ENCODE peak calls at places on chromosome 7, in six cellular contexts. A is heart left ventricle; P is body of pancreas; T is sigmoid colon; R is CD4-positive, alpha-beta memory T cell; O is foreskin keratinocyte. E is an unnamed sample.

GRCh38 chr7:42106562-42106961 is 130.4 kb downstream of the GLI3 start:
- DNase-seq in A (no peak), P (no peak), T (no peak), R (no peak), O (no peak), E (no peak)

GRCh38 chr7:106770191-106770590 is 94.9 kb upstream of the PIK3CG start:
- DNase-seq in A (no peak), P (no peak), T (no peak), R (no peak), O (peak), E (peak)

GRCh38 chr7:156095908-156096539 is 283.8 kb upstream of the SHH start:
- DNase-seq in A (no peak), P (no peak), T (no peak), R (no peak), O (no peak), E (no peak)

GRCh38 chr7:141754939-141755338 is 9.0 kb upstream of the TAS2R3 start:
- DNase-seq in A (no peak), P (no peak), T (no peak), R (peak), O (no peak), E (no peak)

GRCh38 chr7:155489862-155490696 is 32.1 kb downstream of the EN2 start:
- DNase-seq in A (no peak), P (no peak), T (no peak), R (no peak), O (no peak), E (no peak)

GRCh38 chr7:142420554-142421362 is 162.9 kb upstream of the PRSS58 start:
- DNase-seq in A (no peak), P (no peak), T (no peak), R (no peak), O (no peak), E (no peak)

GRCh38 chr7:42449431-42449830 is 212.4 kb upstream of the GLI3 start:
- DNase-seq in A (no peak), P (no peak), T (no peak), R (no peak), O (no peak), E (no peak)

GRCh38 chr7:91193141-91193540 is 71.1 kb upstream of the FZD1 start:
- DNase-seq in A (no peak), P (no peak), T (no peak), R (no peak), O (no peak), E (no peak)

GRCh38 chr7:50368366-50368765 is 63.9 kb downstream of the IKZF1 start:
- DNase-seq in A (no peak), P (no peak), T (no peak), R (no peak), O (no peak), E (no peak)

GRCh38 chr7:102469351-102469971 is 4.7 kb downstream of the LRWD1 start:
- DNase-seq in A (peak), P (no peak), T (peak), R (no peak), O (no peak), E (no peak)

GRCh38 chr7:44149571-44150465 is 8.7 kb upstream of the MYL7 start:
- DNase-seq in A (no peak), P (peak), T (peak), R (no peak), O (no peak), E (no peak)

GRCh38 chr7:20545016-20545415 is 70.5 kb upstream of the ABCB5 start:
- DNase-seq in A (no peak), P (no peak), T (no peak), R (no peak), O (no peak), E (no peak)

GRCh38 chr7:28678421-28678965 is 266.2 kb downstream of the CREB5 start:
- DNase-seq in A (no peak), P (no peak), T (no peak), R (no peak), O (no peak), E (no peak)

GRCh38 chr7:30750574-30751256 is 1.2 kb upstream of the INMT start:
- DNase-seq in A (peak), P (peak), T (peak), R (no peak), O (no peak), E (no peak)

GRCh38 chr7:43849069-43849468 is 20.2 kb downstream of the MRPS24 start:
- DNase-seq in A (no peak), P (no peak), T (no peak), R (no peak), O (no peak), E (no peak)

GRCh38 chr7:100546129-100546867 is 7.3 kb downstream of the AGFG2 start:
- DNase-seq in A (no peak), P (no peak), T (no peak), R (peak), O (no peak), E (no peak)

GRCh38 chr7:17646181-17646956 is 293.9 kb downstream of the SNX13 start:
- DNase-seq in A (no peak), P (no peak), T (no peak), R (no peak), O (no peak), E (no peak)

GRCh38 chr7:151135866-151136514 is 31.5 kb downstream of the GBX1 start:
- DNase-seq in A (no peak), P (peak), T (peak), R (no peak), O (no peak), E (no peak)

GRCh38 chr7:52540041-52540440 is 495.4 kb upstream of the POM121L12 start:
- DNase-seq in A (no peak), P (no peak), T (no peak), R (no peak), O (peak), E (peak)

GRCh38 chr7:22066484-22066883 is 120.8 kb upstream of the CDCA7L start:
- DNase-seq in A (no peak), P (no peak), T (no peak), R (no peak), O (no peak), E (no peak)

GRCh38 chr7:24979863-24980694 is at the start of gene OSBPL3:
- DNase-seq in A (peak), P (peak), T (peak), R (peak), O (peak), E (peak)

GRCh38 chr7:47355684-47356083 is 226.2 kb downstream of the TNS3 start:
- DNase-seq in A (no peak), P (peak), T (no peak), R (no peak), O (no peak), E (no peak)
- H3K27ac ChIP-seq in A (no peak), P (no peak), T (no peak), R (no peak), O (no peak), E (no peak)

GRCh38 chr7:135509589-135509838 is 388 bp downstream of the CNOT4 start:
- DNase-seq in A (no peak), P (no peak), T (no peak), R (no peak), O (no peak), E (no peak)
- H3K27ac ChIP-seq in A (peak), P (peak), T (peak), R (peak), O (peak), E (peak)

DNA sequence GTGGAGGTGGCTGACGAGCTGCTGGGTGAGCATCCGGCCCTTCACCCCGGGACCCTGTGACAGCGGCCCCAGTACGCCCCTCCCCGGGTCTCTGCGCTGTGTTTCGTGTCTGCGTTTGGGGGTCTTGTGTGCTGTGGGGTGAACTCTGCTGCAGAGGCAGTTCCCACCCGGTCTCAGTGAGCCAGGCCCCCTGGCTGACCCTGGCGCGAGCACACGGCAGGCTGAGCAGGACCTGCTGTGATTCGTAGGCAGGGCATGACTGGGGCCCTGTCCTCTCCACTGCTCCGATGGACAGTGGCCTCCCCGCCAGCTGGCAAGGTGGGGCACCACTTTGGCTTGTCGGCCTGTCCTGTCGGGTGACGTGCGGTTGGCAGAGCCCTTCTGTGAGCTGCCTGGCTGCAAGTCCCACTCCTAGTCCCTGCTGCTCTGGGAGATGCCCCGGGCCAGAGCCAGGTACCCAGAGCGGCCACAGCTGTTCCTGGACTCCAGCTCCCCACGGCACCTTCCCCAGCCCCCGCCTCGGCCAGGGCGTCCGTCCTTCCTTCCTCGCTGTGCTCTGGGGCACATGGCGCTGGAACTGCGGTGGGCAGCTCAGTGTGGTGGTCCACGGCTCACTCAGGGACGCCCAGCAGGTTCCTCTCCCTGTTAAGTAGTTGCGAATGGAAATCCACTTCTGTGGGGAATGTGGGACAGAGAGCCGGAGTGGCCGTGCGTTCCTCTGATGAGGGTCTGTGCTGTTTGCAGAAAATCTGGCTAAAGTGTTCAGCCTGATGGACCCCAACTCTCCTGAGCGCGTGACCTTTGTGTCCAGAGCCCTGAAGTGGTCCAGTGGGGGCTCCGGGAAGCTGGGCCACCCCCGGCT is 10.5 kb downstream of the GET4 start:
- DNase-seq in A (peak), P (no peak), T (peak), R (no peak), O (no peak), E (no peak)
- H3K27ac ChIP-seq in A (peak), P (no peak), T (no peak), R (no peak), O (no peak), E (peak)

GRCh38 chr7:108335264-108335918 is 120.8 kb downstream of the NRCAM start:
- DNase-seq in A (no peak), P (peak), T (no peak), R (no peak), O (no peak), E (no peak)
- H3K27ac ChIP-seq in A (no peak), P (no peak), T (no peak), R (no peak), O (no peak), E (no peak)

E was measured in epithelial cell of prostate.